ENCODE peak calls at places on chromosome 11, in seven cellular contexts. One of them, this sample, is unnamed.

GRCh38 chr11:99019676-99020075 is 1.1 kb upstream of the CNTN5 start:
- DNase-seq in HS-5: no peak
- DNase-seq in naive thymus-derived CD4-positive, alpha-beta T cell: no peak
- DNase-seq in lower leg skin: no peak
- DNase-seq in stimulated activated CD4-positive, alpha-beta T cell treated with anti-CD3 and anti-CD28 coated beads, Interleukin-15, amount 100 ng/mL, for 1 hour: no peak
- DNase-seq in MV-4-11: no peak
- DNase-seq in H54: no peak
- DNase-seq in this sample: no peak

GRCh38 chr11:8757047-8757446 is 74.5 kb downstream of the RPL27A start:
- DNase-seq in H54: no peak
- DNase-seq in MV-4-11: no peak
- DNase-seq in stimulated activated CD4-positive, alpha-beta T cell treated with anti-CD3 and anti-CD28 coated beads, Interleukin-15, amount 100 ng/mL, for 1 hour: no peak
- DNase-seq in naive thymus-derived CD4-positive, alpha-beta T cell: no peak
- DNase-seq in lower leg skin: no peak
- DNase-seq in HS-5: no peak
- DNase-seq in this sample: no peak

GRCh38 chr11:70543611-70544010 is 145.3 kb downstream of the CTTN start:
- DNase-seq in HS-5: no peak
- DNase-seq in stimulated activated CD4-positive, alpha-beta T cell treated with anti-CD3 and anti-CD28 coated beads, Interleukin-15, amount 100 ng/mL, for 1 hour: no peak
- DNase-seq in MV-4-11: no peak
- DNase-seq in H54: no peak
- DNase-seq in naive thymus-derived CD4-positive, alpha-beta T cell: no peak
- DNase-seq in lower leg skin: no peak
- DNase-seq in this sample: no peak

GRCh38 chr11:109586789-109587188 is 164.8 kb downstream of the C11orf87 start:
- DNase-seq in HS-5: no peak
- DNase-seq in lower leg skin: no peak
- DNase-seq in stimulated activated CD4-positive, alpha-beta T cell treated with anti-CD3 and anti-CD28 coated beads, Interleukin-15, amount 100 ng/mL, for 1 hour: no peak
- DNase-seq in naive thymus-derived CD4-positive, alpha-beta T cell: no peak
- DNase-seq in MV-4-11: no peak
- DNase-seq in H54: no peak
- DNase-seq in this sample: no peak

GRCh38 chr11:17277024-17277584 is 565 bp downstream of the NUCB2 start:
- DNase-seq in lower leg skin: no peak
- DNase-seq in MV-4-11: peak
- DNase-seq in HS-5: peak
- DNase-seq in naive thymus-derived CD4-positive, alpha-beta T cell: no peak
- DNase-seq in H54: no peak
- DNase-seq in stimulated activated CD4-positive, alpha-beta T cell treated with anti-CD3 and anti-CD28 coated beads, Interleukin-15, amount 100 ng/mL, for 1 hour: no peak
- DNase-seq in this sample: no peak

GRCh38 chr11:6482431-6482830 is 1.1 kb downstream of the TIMM10B start:
- DNase-seq in H54: no peak
- DNase-seq in lower leg skin: no peak
- DNase-seq in naive thymus-derived CD4-positive, alpha-beta T cell: no peak
- DNase-seq in stimulated activated CD4-positive, alpha-beta T cell treated with anti-CD3 and anti-CD28 coated beads, Interleukin-15, amount 100 ng/mL, for 1 hour: no peak
- DNase-seq in HS-5: no peak
- DNase-seq in MV-4-11: peak
- DNase-seq in this sample: no peak

GRCh38 chr11:11081786-11082185 is 223.9 kb upstream of the ZBED5 start:
- DNase-seq in lower leg skin: no peak
- DNase-seq in MV-4-11: no peak
- DNase-seq in HS-5: no peak
- DNase-seq in naive thymus-derived CD4-positive, alpha-beta T cell: no peak
- DNase-seq in H54: no peak
- DNase-seq in stimulated activated CD4-positive, alpha-beta T cell treated with anti-CD3 and anti-CD28 coated beads, Interleukin-15, amount 100 ng/mL, for 1 hour: no peak
- DNase-seq in this sample: no peak

GRCh38 chr11:2990617-2991476 is 1.3 kb downstream of the NAP1L4 start:
- DNase-seq in H54: peak
- DNase-seq in stimulated activated CD4-positive, alpha-beta T cell treated with anti-CD3 and anti-CD28 coated beads, Interleukin-15, amount 100 ng/mL, for 1 hour: no peak
- DNase-seq in MV-4-11: no peak
- DNase-seq in naive thymus-derived CD4-positive, alpha-beta T cell: peak
- DNase-seq in HS-5: no peak
- DNase-seq in lower leg skin: peak
- DNase-seq in this sample: peak

GRCh38 chr11:17185938-17186337 is 21.8 kb downstream of the PIK3C2A start:
- DNase-seq in HS-5: no peak
- DNase-seq in H54: no peak
- DNase-seq in lower leg skin: no peak
- DNase-seq in stimulated activated CD4-positive, alpha-beta T cell treated with anti-CD3 and anti-CD28 coated beads, Interleukin-15, amount 100 ng/mL, for 1 hour: no peak
- DNase-seq in naive thymus-derived CD4-positive, alpha-beta T cell: no peak
- DNase-seq in MV-4-11: no peak
- DNase-seq in this sample: no peak